ENCODE peak calls at places on chromosomes 3 and 15, in eight cellular contexts. E is fibroblast of pulmonary artery, P is skeletal muscle cell, B is dorsolateral prefrontal cortex, H is K562, V is foreskin fibroblast, G is aorta, Q is heart left ventricle. M is an unnamed sample.

GRCh38 chr3:79497447-79498111 is 270.2 kb downstream of the ROBO1 start:
- DNase-seq in E (peak), P (no peak), B (no peak), H (peak), V (peak), G (no peak), Q (no peak), M (peak)

GRCh38 chr3:41188291-41188690 is 11.0 kb upstream of the CTNNB1 start:
- DNase-seq in E (no peak), P (no peak), B (no peak), H (no peak), V (no peak), G (no peak), Q (no peak), M (no peak)

GRCh38 chr3:136350557-136350956 is 100.4 kb downstream of the PCCB start:
- DNase-seq in E (peak), P (peak), B (no peak), H (no peak), V (peak), G (no peak), Q (no peak), M (peak)

GRCh38 chr3:130758624-130759023 is 12.0 kb upstream of the PIK3R4 start:
- DNase-seq in E (no peak), P (no peak), B (no peak), H (no peak), V (no peak), G (no peak), Q (no peak), M (no peak)

GRCh38 chr3:114758828-114759709 is 388.0 kb downstream of the ZBTB20 start:
- DNase-seq in E (peak), P (peak), B (no peak), H (no peak), V (peak), G (no peak), Q (no peak), M (peak)

GRCh38 chr3:185935465-185936263 is 2.1 kb downstream of the TRA2B start:
- DNase-seq in E (no peak), P (no peak), B (no peak), H (no peak), V (peak), G (no peak), Q (no peak), M (peak)

GRCh38 chr3:51982352-51982837 is 940 bp upstream of the ACY1 start:
- DNase-seq in E (no peak), P (no peak), B (no peak), H (peak), V (no peak), G (no peak), Q (no peak), M (no peak)

GRCh38 chr3:36444909-36445308 is 64.6 kb downstream of the STAC start:
- DNase-seq in E (no peak), P (peak), B (no peak), H (no peak), V (peak), G (no peak), Q (no peak), M (peak)

GRCh38 chr3:12143949-12144504 is 14.7 kb downstream of the TIMP4 start:
- DNase-seq in E (peak), P (peak), B (peak), H (no peak), V (peak), G (peak), Q (peak), M (peak)

GRCh38 chr3:46632792-46633191 is 20.5 kb downstream of the FAM240A start:
- DNase-seq in E (no peak), P (no peak), B (no peak), H (no peak), V (peak), G (no peak), Q (no peak), M (peak)

GRCh38 chr3:18872466-18872865 is 275.8 kb upstream of the KCNH8 start:
- DNase-seq in E (no peak), P (no peak), B (no peak), H (no peak), V (no peak), G (no peak), Q (no peak), M (no peak)

GRCh38 chr3:41000471-41000870 is 198.8 kb upstream of the CTNNB1 start:
- DNase-seq in E (peak), P (peak), B (no peak), H (no peak), V (no peak), G (no peak), Q (no peak), M (peak)

GRCh38 chr3:138946554-138947302 is at the start of the genes FOXL2 and FOXL2NB:
- DNase-seq in E (peak), P (no peak), B (no peak), H (peak), V (peak), G (peak), Q (no peak), M (peak)

GRCh38 chr3:160876568-160877100 is 120.6 kb downstream of the PPM1L start:
- DNase-seq in E (no peak), P (no peak), B (no peak), H (no peak), V (no peak), G (no peak), Q (no peak), M (no peak)

GRCh38 chr3:127679534-127680145 is 6.9 kb downstream of the ABTB1 start:
- DNase-seq in E (no peak), P (no peak), B (peak), H (no peak), V (no peak), G (peak), Q (peak), M (no peak)

GRCh38 chr15:65909831-65910230 is 40.5 kb downstream of the RAB11A start:
- DNase-seq in E (no peak), P (no peak), B (no peak), H (no peak), V (no peak), G (no peak), Q (no peak), M (no peak)

GRCh38 chr3:52533623-52534280 is at the start of gene NT5DC2:
- DNase-seq in E (peak), P (peak), B (no peak), H (peak), V (peak), G (peak), Q (peak), M (peak)

GRCh38 chr3:34619990-34620389 is 821.6 kb downstream of the PDCD6IP start:
- DNase-seq in E (peak), P (no peak), B (no peak), H (no peak), V (no peak), G (no peak), Q (no peak), M (no peak)

GRCh38 chr3:182717216-182717615 is 76.1 kb upstream of the ATP11B start:
- DNase-seq in E (no peak), P (no peak), B (no peak), H (no peak), V (no peak), G (no peak), Q (no peak), M (no peak)

GRCh38 chr3:42226470-42227425 is 39.2 kb downstream of the CCK start:
- DNase-seq in E (no peak), P (no peak), B (no peak), H (peak), V (no peak), G (no peak), Q (no peak), M (no peak)

GRCh38 chr3:119628390-119628789 is 30.7 kb downstream of the PLA1A start:
- DNase-seq in E (no peak), P (no peak), B (no peak), H (no peak), V (no peak), G (no peak), Q (no peak), M (no peak)

GRCh38 chr15:90838544-90838943 is 29.8 kb upstream of the FURIN start:
- DNase-seq in E (no peak), P (no peak), B (no peak), H (no peak), V (no peak), G (no peak), Q (no peak), M (no peak)

GRCh38 chr3:24086597-24087369 is 141.7 kb downstream of the NR1D2 start:
- DNase-seq in E (peak), P (no peak), B (no peak), H (no peak), V (peak), G (no peak), Q (no peak), M (peak)

GRCh38 chr3:184077881-184078280 is 19.0 kb upstream of the HTR3E start:
- DNase-seq in E (no peak), P (no peak), B (no peak), H (no peak), V (no peak), G (no peak), Q (no peak), M (no peak)

GRCh38 chr3:70064194-70064787 is 64.8 kb downstream of the SAMMSON start:
- DNase-seq in E (peak), P (no peak), B (no peak), H (peak), V (peak), G (no peak), Q (no peak), M (peak)

GRCh38 chr3:32996755-32997091 is 45.3 kb downstream of the CCR4 start:
- DNase-seq in E (no peak), P (no peak), B (no peak), H (no peak), V (no peak), G (no peak), Q (no peak), M (no peak)

GRCh38 chr3:12648384-12648959 is 15.4 kb downstream of the RAF1 start:
- DNase-seq in E (no peak), P (no peak), B (no peak), H (no peak), V (no peak), G (no peak), Q (no peak), M (no peak)

GRCh38 chr3:110568246-110568645 is 503.4 kb upstream of the NECTIN3 start:
- DNase-seq in E (peak), P (peak), B (no peak), H (no peak), V (peak), G (no peak), Q (no peak), M (peak)

GRCh38 chr3:137768361-137769320 is 4.5 kb downstream of the SOX14 start:
- DNase-seq in E (no peak), P (no peak), B (no peak), H (no peak), V (peak), G (no peak), Q (no peak), M (no peak)

GRCh38 chr3:174377684-174378083 is 481.4 kb upstream of the NAALADL2 start:
- DNase-seq in E (no peak), P (no peak), B (no peak), H (no peak), V (no peak), G (no peak), Q (no peak), M (no peak)

GRCh38 chr15:91867581-91868026 is 14.1 kb downstream of the SLCO3A1 start:
- DNase-seq in E (peak), P (peak), B (no peak), H (no peak), V (peak), G (peak), Q (peak), M (peak)

GRCh38 chr15:66851226-66852063 is 149.4 kb downstream of the SMAD6 start:
- DNase-seq in E (peak), P (peak), B (no peak), H (peak), V (peak), G (peak), Q (peak), M (peak)

GRCh38 chr15:88456733-88457132 is 10.5 kb downstream of the MRPL46 start:
- DNase-seq in E (no peak), P (no peak), B (no peak), H (no peak), V (no peak), G (no peak), Q (no peak), M (no peak)

GRCh38 chr3:21745971-21746370 is 5.0 kb downstream of the ZNF385D start:
- DNase-seq in E (peak), P (no peak), B (no peak), H (no peak), V (no peak), G (no peak), Q (no peak), M (peak)
- H3K4me3 ChIP-seq in E (no peak), P (no peak), B (peak), H (no peak), V (no peak), G (peak), Q (peak), M (no peak)

GRCh38 chr3:168088106-168088722 is 7.5 kb downstream of the GOLIM4 start:
- DNase-seq in E (no peak), P (no peak), B (no peak), H (peak), V (no peak), G (no peak), Q (no peak), M (no peak)

GRCh38 chr3:168086541-168087260 is 9.0 kb downstream of the GOLIM4 start:
- DNase-seq in E (no peak), P (no peak), B (no peak), H (peak), V (no peak), G (no peak), Q (no peak), M (no peak)

GRCh38 chr3:168089179-168089771 is 6.4 kb downstream of the GOLIM4 start:
- DNase-seq in E (no peak), P (no peak), B (no peak), H (no peak), V (no peak), G (no peak), Q (no peak), M (no peak)

GRCh38 chr3:168087539-168087938 is 8.2 kb downstream of the GOLIM4 start:
- DNase-seq in E (no peak), P (no peak), B (no peak), H (no peak), V (no peak), G (no peak), Q (no peak), M (no peak)

GRCh38 chr3:168085491-168086119 is 10.1 kb downstream of the GOLIM4 start:
- DNase-seq in E (no peak), P (no peak), B (no peak), H (no peak), V (no peak), G (no peak), Q (no peak), M (no peak)
- H3K4me3 ChIP-seq in E (no peak), P (no peak), B (no peak), H (no peak), V (no peak), G (no peak), Q (no peak), M (no peak)

DNA sequence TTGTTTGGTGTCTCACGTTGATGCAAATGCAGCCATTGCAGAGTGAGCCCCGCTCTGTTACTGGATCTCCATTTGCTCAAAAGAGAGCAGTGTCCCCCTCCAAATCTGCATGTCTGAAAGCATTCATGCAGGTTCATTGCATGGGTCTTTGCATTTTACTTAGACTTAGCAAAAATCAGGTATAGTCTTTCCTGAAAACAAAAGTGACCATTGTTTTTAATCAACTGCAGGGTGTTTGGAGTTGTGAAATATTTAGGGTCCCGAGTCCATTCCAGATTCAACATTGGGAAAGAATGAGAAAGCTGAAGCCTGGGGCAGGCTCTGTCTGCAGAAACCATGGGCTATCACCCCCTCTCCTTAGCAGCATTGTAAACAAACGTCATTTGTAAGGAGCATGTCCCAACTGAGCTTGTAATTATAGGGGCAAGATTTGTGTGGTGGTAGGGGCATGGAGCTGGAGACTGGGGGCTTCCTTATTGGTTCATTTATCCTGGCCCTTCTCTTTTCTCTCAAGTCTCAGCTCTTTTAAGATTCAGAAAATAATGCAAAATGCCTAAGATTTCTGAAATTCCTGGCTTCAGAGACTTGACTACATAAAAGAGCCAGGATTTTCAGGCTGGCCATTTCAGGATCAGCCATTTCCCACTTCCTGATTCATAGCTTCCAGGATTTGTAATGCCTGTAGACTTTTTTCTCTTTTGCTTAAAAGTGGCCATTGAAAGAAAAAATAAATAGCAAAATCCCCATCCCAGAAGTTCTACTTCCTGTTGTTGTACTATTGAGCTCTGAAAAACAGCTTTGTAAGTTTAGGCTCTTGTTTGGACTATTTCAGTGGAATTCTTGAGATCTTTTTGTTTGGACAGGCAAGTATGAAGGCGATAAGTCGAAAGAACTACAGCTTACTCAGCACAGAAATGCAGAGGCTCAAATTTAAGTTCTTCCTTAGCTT is 23.0 kb downstream of the IGF1R start:
- DNase-seq in E (peak), P (no peak), B (no peak), H (no peak), V (peak), G (no peak), Q (no peak), M (peak)
- H3K4me3 ChIP-seq in E (peak), P (no peak), B (no peak), H (no peak), V (no peak), G (no peak), Q (peak), M (no peak)

GRCh38 chr3:156682491-156682890 is 8.1 kb downstream of the TIPARP start:
- DNase-seq in E (no peak), P (no peak), B (no peak), H (no peak), V (no peak), G (no peak), Q (no peak), M (no peak)
- H3K4me3 ChIP-seq in E (no peak), P (no peak), B (peak), H (no peak), V (no peak), G (no peak), Q (no peak), M (no peak)

DNA sequence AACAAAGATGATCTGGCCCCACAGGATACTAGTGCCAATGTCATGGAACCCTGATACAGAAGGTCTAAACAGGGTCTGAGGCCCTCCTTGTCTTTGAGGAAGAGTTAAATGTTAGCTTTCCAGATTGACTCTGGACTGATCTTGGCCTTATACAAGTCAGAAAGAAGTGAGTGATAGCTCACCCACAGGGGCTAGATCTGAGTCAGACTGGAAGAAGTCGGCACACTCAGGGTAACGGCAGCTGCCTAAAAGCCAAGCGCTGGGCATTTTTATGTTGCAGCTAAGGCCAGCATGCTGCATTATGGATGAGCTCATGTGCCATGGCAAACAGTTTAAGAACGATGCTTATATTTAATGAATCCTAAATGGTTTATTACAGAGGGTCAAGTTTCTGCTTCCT is 762.4 kb upstream of the CFAP20DC start:
- DNase-seq in E (no peak), P (no peak), B (no peak), H (no peak), V (no peak), G (no peak), Q (no peak), M (no peak)
- H3K4me3 ChIP-seq in E (no peak), P (no peak), B (no peak), H (no peak), V (no peak), G (no peak), Q (no peak), M (no peak)

M was measured in cardiac fibroblast.